ENCODE peak calls at places on chromosomes 1 and 21, in ten cellular contexts. B is stimulated activated naive CD4-positive, alpha-beta T cell; T is dermis blood vessel endothelial cell; M is PC-9; U is HL-60; N is stimulated activated CD8-positive, alpha-beta memory T cell treated with anti-CD3 and anti-CD28 coated beads, Interleukin-12 subunit alpha, Interleukin-12 subunit beta, amount 100 ng/mL, for 1 hour; K is GM12865; P is foreskin fibroblast; W is mucosa of descending colon; V is astrocyte of the spinal cord. F is an unnamed sample.

GRCh38 chr1:15249032-15249601 is 2.1 kb downstream of the FHAD1 start:
- DNase-seq in U (no peak), P (no peak), M (no peak), V (no peak), T (no peak), N (no peak), B (no peak), W (no peak), K (peak; percentile 75), F (no peak)

GRCh38 chr1:109874445-109874844 is 36.2 kb upstream of the CSF1 start:
- DNase-seq in T (no peak), U (no peak), W (no peak), B (no peak), K (no peak), N (no peak), P (peak; percentile 34), V (peak; percentile 19), M (peak; percentile 28), F (no peak)

GRCh38 chr1:63487336-63488065 is 35.5 kb downstream of the ITGB3BP start:
- DNase-seq in W (peak; percentile 8), V (peak; percentile 69), P (peak; percentile 49), B (no peak), U (no peak), T (no peak), M (no peak), N (no peak), K (no peak), F (no peak)

GRCh38 chr1:51636765-51637522 is 20.1 kb downstream of the OSBPL9 start:
- DNase-seq in B (no peak), M (peak; percentile 79), U (no peak), W (no peak), V (peak; percentile 87), T (peak; percentile 61), N (no peak), K (no peak), P (peak; percentile 88), F (no peak)

GRCh38 chr1:43527111-43527878 is 3.4 kb upstream of the PTPRF start:
- DNase-seq in N (no peak), M (no peak), B (no peak), V (no peak), K (no peak), U (no peak), T (no peak), P (no peak), W (no peak), F (no peak)

GRCh38 chr1:85628791-85629531 is 48.4 kb downstream of the CCN1 start:
- DNase-seq in P (peak; percentile 94), M (no peak), K (no peak), W (peak; percentile 55), B (no peak), U (no peak), T (peak; percentile 72), V (peak; percentile 96), N (no peak), F (peak; percentile 83)

GRCh38 chr1:108046021-108046420 is 81.0 kb upstream of the VAV3 start:
- DNase-seq in W (no peak), T (no peak), U (no peak), M (peak; percentile 46), P (no peak), K (no peak), B (no peak), V (no peak), N (no peak), F (no peak)

GRCh38 chr1:85276290-85277026 is at the start of gene BCL10:
- DNase-seq in T (peak; percentile 99), B (peak; percentile 95), N (peak; percentile 96), W (peak; percentile 99), U (peak; percentile 86), V (peak; percentile 99), M (peak; percentile 98), K (peak; percentile 99), P (peak; percentile 100), F (peak; percentile 99)

GRCh38 chr1:112706505-112707216 is at the start of gene RHOC:
- DNase-seq in P (peak; percentile 87), N (no peak), B (no peak), M (peak; percentile 56), T (peak; percentile 81), K (peak; percentile 83), V (peak; percentile 69), W (peak; percentile 75), U (no peak), F (peak; percentile 51)

GRCh38 chr21:16968436-16968835 is 544.4 kb upstream of the CXADR start:
- DNase-seq in B (no peak), K (no peak), T (no peak), M (no peak), W (no peak), U (no peak), P (no peak), V (no peak), N (no peak), F (no peak)

GRCh38 chr1:201630582-201630981 is 91.7 kb downstream of the NAV1 start:
- DNase-seq in T (no peak), U (no peak), N (no peak), K (no peak), W (no peak), M (no peak), B (no peak), P (peak; percentile 67), V (no peak), F (no peak)